ENCODE peak calls at places on chromosome 14, in ten cellular contexts. One of them, this sample, is unnamed. For H3K9me3 and H3K4me1, the result is how much of the 10 kb centered on the place peaks cover.

GRCh38 chr14:103450423-103450822 is 65.2 kb downstream of the MARK3 start:
- DNase-seq in HCT116: no peak
- DNase-seq in hepatocyte: no peak
- DNase-seq in cardiac muscle cell: no peak
- DNase-seq in upper lobe of right lung: no peak
- DNase-seq in Panc1: no peak
- DNase-seq in right cardiac atrium: no peak
- DNase-seq in transverse colon: no peak
- DNase-seq in thoracic aorta: no peak
- DNase-seq in neural progenitor cell: no peak
- DNase-seq in this sample: no peak

GRCh38 chr14:38716871-38717270 is 386.2 kb downstream of the SEC23A start:
- DNase-seq in HCT116: no peak
- DNase-seq in hepatocyte: no peak
- DNase-seq in cardiac muscle cell: no peak
- DNase-seq in upper lobe of right lung: no peak
- DNase-seq in Panc1: no peak
- DNase-seq in right cardiac atrium: no peak
- DNase-seq in transverse colon: no peak
- DNase-seq in thoracic aorta: no peak
- DNase-seq in neural progenitor cell: no peak
- DNase-seq in this sample: no peak

GRCh38 chr14:69429643-69430042 is 31.2 kb downstream of the SLC39A9 start:
- DNase-seq in HCT116: no peak
- DNase-seq in hepatocyte: no peak
- DNase-seq in cardiac muscle cell: no peak
- DNase-seq in upper lobe of right lung: no peak
- DNase-seq in Panc1: no peak
- DNase-seq in right cardiac atrium: no peak
- DNase-seq in transverse colon: no peak
- DNase-seq in thoracic aorta: no peak
- DNase-seq in neural progenitor cell: no peak
- DNase-seq in this sample: no peak

GRCh38 chr14:106087855-106088254 is 561.5 kb downstream of the TMEM121 start:
- DNase-seq in HCT116: no peak
- DNase-seq in hepatocyte: no peak
- DNase-seq in cardiac muscle cell: no peak
- DNase-seq in upper lobe of right lung: no peak
- DNase-seq in Panc1: no peak
- DNase-seq in right cardiac atrium: no peak
- DNase-seq in transverse colon: no peak
- DNase-seq in thoracic aorta: no peak
- DNase-seq in neural progenitor cell: no peak
- DNase-seq in this sample: no peak

GRCh38 chr14:64752909-64753308 is 48.7 kb downstream of the PLEKHG3 start:
- DNase-seq in HCT116: no peak
- DNase-seq in hepatocyte: no peak
- DNase-seq in cardiac muscle cell: no peak
- DNase-seq in upper lobe of right lung: no peak
- DNase-seq in Panc1: no peak
- DNase-seq in right cardiac atrium: no peak
- DNase-seq in transverse colon: no peak
- DNase-seq in thoracic aorta: no peak
- DNase-seq in neural progenitor cell: no peak
- DNase-seq in this sample: no peak

GRCh38 chr14:22773162-22774010 is 6.9 kb downstream of the OXA1L start:
- DNase-seq in HCT116: no peak
- DNase-seq in hepatocyte: no peak
- DNase-seq in cardiac muscle cell: no peak
- DNase-seq in upper lobe of right lung: no peak
- DNase-seq in Panc1: no peak
- DNase-seq in right cardiac atrium: no peak
- DNase-seq in transverse colon: no peak
- DNase-seq in thoracic aorta: no peak
- DNase-seq in neural progenitor cell: no peak
- DNase-seq in this sample: no peak

GRCh38 chr14:95318870-95319311 is 817 bp downstream of the CLMN start:
- DNase-seq in HCT116: no peak
- DNase-seq in hepatocyte: no peak
- DNase-seq in cardiac muscle cell: no peak
- DNase-seq in upper lobe of right lung: no peak
- DNase-seq in Panc1: no peak
- DNase-seq in right cardiac atrium: no peak
- DNase-seq in transverse colon: no peak
- DNase-seq in thoracic aorta: no peak
- DNase-seq in neural progenitor cell: no peak
- DNase-seq in this sample: peak

GRCh38 chr14:22427771-22428228 is 161.2 kb downstream of the DAD1 start:
- DNase-seq in HCT116: no peak
- DNase-seq in hepatocyte: peak
- DNase-seq in cardiac muscle cell: no peak
- DNase-seq in upper lobe of right lung: no peak
- DNase-seq in Panc1: no peak
- DNase-seq in right cardiac atrium: peak
- DNase-seq in transverse colon: no peak
- DNase-seq in thoracic aorta: no peak
- DNase-seq in neural progenitor cell: peak
- DNase-seq in this sample: no peak

GRCh38 chr14:81743605-81744004 is 210.0 kb upstream of the SEL1L start:
- DNase-seq in HCT116: no peak
- DNase-seq in hepatocyte: no peak
- DNase-seq in cardiac muscle cell: no peak
- DNase-seq in upper lobe of right lung: no peak
- DNase-seq in Panc1: no peak
- DNase-seq in right cardiac atrium: no peak
- DNase-seq in transverse colon: no peak
- DNase-seq in thoracic aorta: no peak
- DNase-seq in neural progenitor cell: no peak
- DNase-seq in this sample: no peak

GRCh38 chr14:75247286-75247922 is 31.2 kb upstream of the FOS start:
- DNase-seq in HCT116: no peak
- DNase-seq in hepatocyte: no peak
- DNase-seq in cardiac muscle cell: no peak
- DNase-seq in upper lobe of right lung: no peak
- DNase-seq in Panc1: no peak
- DNase-seq in right cardiac atrium: no peak
- DNase-seq in transverse colon: peak
- DNase-seq in thoracic aorta: no peak
- DNase-seq in neural progenitor cell: no peak
- DNase-seq in this sample: peak

GRCh38 chr14:65927871-65928270 is 515.3 kb downstream of the FUT8 start:
- DNase-seq in HCT116: no peak
- DNase-seq in hepatocyte: peak
- DNase-seq in cardiac muscle cell: no peak
- DNase-seq in upper lobe of right lung: no peak
- DNase-seq in Panc1: no peak
- DNase-seq in right cardiac atrium: no peak
- DNase-seq in transverse colon: peak
- DNase-seq in thoracic aorta: no peak
- DNase-seq in neural progenitor cell: peak
- DNase-seq in this sample: no peak

GRCh38 chr14:74572829-74573360 is 39.1 kb downstream of the LTBP2 start:
- DNase-seq in HCT116: no peak
- DNase-seq in hepatocyte: no peak
- DNase-seq in cardiac muscle cell: no peak
- DNase-seq in upper lobe of right lung: no peak
- DNase-seq in Panc1: no peak
- DNase-seq in right cardiac atrium: no peak
- DNase-seq in transverse colon: no peak
- DNase-seq in thoracic aorta: no peak
- DNase-seq in neural progenitor cell: no peak
- DNase-seq in this sample: no peak

GRCh38 chr14:20143911-20144310 is 5.3 kb downstream of the OR4N5 start:
- DNase-seq in HCT116: no peak
- DNase-seq in hepatocyte: no peak
- DNase-seq in cardiac muscle cell: no peak
- DNase-seq in upper lobe of right lung: no peak
- DNase-seq in Panc1: no peak
- DNase-seq in right cardiac atrium: no peak
- DNase-seq in transverse colon: no peak
- DNase-seq in thoracic aorta: no peak
- DNase-seq in neural progenitor cell: no peak
- DNase-seq in this sample: no peak

GRCh38 chr14:32382704-32383103 is 53.6 kb downstream of the AKAP6 start:
- DNase-seq in HCT116: no peak
- DNase-seq in hepatocyte: no peak
- DNase-seq in cardiac muscle cell: peak
- DNase-seq in upper lobe of right lung: no peak
- DNase-seq in Panc1: no peak
- DNase-seq in right cardiac atrium: no peak
- DNase-seq in transverse colon: no peak
- DNase-seq in thoracic aorta: no peak
- DNase-seq in neural progenitor cell: peak
- DNase-seq in this sample: no peak

GRCh38 chr14:90536092-90536491 is 139.3 kb downstream of the CALM1 start:
- DNase-seq in HCT116: no peak
- DNase-seq in hepatocyte: no peak
- DNase-seq in cardiac muscle cell: no peak
- DNase-seq in upper lobe of right lung: peak
- DNase-seq in Panc1: no peak
- DNase-seq in right cardiac atrium: peak
- DNase-seq in transverse colon: no peak
- DNase-seq in thoracic aorta: no peak
- DNase-seq in neural progenitor cell: no peak
- DNase-seq in this sample: peak

GRCh38 chr14:22838631-22839041 is 2.3 kb downstream of the MMP14 start:
- DNase-seq in HCT116: no peak
- DNase-seq in hepatocyte: peak
- DNase-seq in cardiac muscle cell: no peak
- DNase-seq in upper lobe of right lung: no peak
- DNase-seq in Panc1: no peak
- DNase-seq in right cardiac atrium: no peak
- DNase-seq in transverse colon: peak
- DNase-seq in thoracic aorta: no peak
- DNase-seq in neural progenitor cell: no peak
- DNase-seq in this sample: no peak

GRCh38 chr14:65472189-65472588 is 59.7 kb downstream of the FUT8 start:
- DNase-seq in HCT116: no peak
- DNase-seq in hepatocyte: no peak
- DNase-seq in cardiac muscle cell: peak
- DNase-seq in upper lobe of right lung: no peak
- DNase-seq in Panc1: no peak
- DNase-seq in right cardiac atrium: no peak
- DNase-seq in transverse colon: no peak
- DNase-seq in thoracic aorta: no peak
- DNase-seq in neural progenitor cell: peak
- DNase-seq in this sample: no peak

GRCh38 chr14:29282169-29282568 is 515.6 kb downstream of the FOXG1 start:
- DNase-seq in HCT116: no peak
- DNase-seq in hepatocyte: no peak
- DNase-seq in cardiac muscle cell: no peak
- DNase-seq in upper lobe of right lung: no peak
- DNase-seq in Panc1: no peak
- DNase-seq in right cardiac atrium: no peak
- DNase-seq in transverse colon: no peak
- DNase-seq in thoracic aorta: no peak
- DNase-seq in neural progenitor cell: no peak
- DNase-seq in this sample: no peak

GRCh38 chr14:79584679-79585078 is 626.6 kb downstream of the DIO2 start:
- DNase-seq in HCT116: no peak
- DNase-seq in hepatocyte: peak
- DNase-seq in cardiac muscle cell: peak
- DNase-seq in upper lobe of right lung: no peak
- DNase-seq in Panc1: no peak
- DNase-seq in right cardiac atrium: no peak
- DNase-seq in transverse colon: no peak
- DNase-seq in thoracic aorta: no peak
- DNase-seq in neural progenitor cell: no peak
- DNase-seq in this sample: no peak
- H3K4me3 ChIP-seq in HCT116: no peak
- H3K4me3 ChIP-seq in hepatocyte: no peak
- H3K4me3 ChIP-seq in cardiac muscle cell: no peak
- H3K4me3 ChIP-seq in upper lobe of right lung: no peak
- H3K4me3 ChIP-seq in Panc1: no peak
- H3K4me3 ChIP-seq in right cardiac atrium: no peak
- H3K4me3 ChIP-seq in transverse colon: no peak
- H3K4me3 ChIP-seq in thoracic aorta: no peak
- H3K4me3 ChIP-seq in neural progenitor cell: no peak
- H3K4me3 ChIP-seq in this sample: no peak

GRCh38 chr14:27727371-27727770 is 1039.2 kb upstream of the FOXG1 start:
- DNase-seq in HCT116: no peak
- DNase-seq in hepatocyte: no peak
- DNase-seq in cardiac muscle cell: no peak
- DNase-seq in upper lobe of right lung: no peak
- DNase-seq in Panc1: no peak
- DNase-seq in right cardiac atrium: no peak
- DNase-seq in transverse colon: no peak
- DNase-seq in thoracic aorta: no peak
- DNase-seq in neural progenitor cell: no peak
- DNase-seq in this sample: no peak
- H3K9me3 ChIP-seq in HCT116: under half
- H3K9me3 ChIP-seq in hepatocyte: under half
- H3K9me3 ChIP-seq in cardiac muscle cell: under half
- H3K9me3 ChIP-seq in upper lobe of right lung: under half
- H3K9me3 ChIP-seq in Panc1: under half
- H3K9me3 ChIP-seq in right cardiac atrium: under half
- H3K9me3 ChIP-seq in transverse colon: under half
- H3K9me3 ChIP-seq in thoracic aorta: under half
- H3K9me3 ChIP-seq in neural progenitor cell: under half
- H3K9me3 ChIP-seq in this sample: under half

DNA sequence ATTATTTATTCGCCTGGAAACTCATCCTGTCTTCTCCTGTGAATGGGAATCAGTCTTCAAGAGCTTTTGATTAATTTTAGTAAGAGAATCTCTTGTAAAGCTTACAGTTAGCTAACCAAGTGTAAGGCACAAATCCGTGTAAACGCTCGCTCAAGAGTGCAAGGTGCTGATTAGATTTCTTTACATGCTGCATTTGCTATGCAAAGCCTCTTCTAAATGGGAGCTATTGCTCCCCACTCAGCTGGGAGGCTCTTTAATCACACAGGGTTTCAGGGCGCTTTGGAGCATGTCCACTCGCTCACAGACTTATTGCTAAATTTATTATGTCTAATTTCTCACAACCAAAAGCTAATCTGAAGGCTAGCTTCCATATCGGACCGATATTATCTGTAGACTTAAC is 5.0 kb downstream of the FLRT2 start:
- DNase-seq in HCT116: no peak
- DNase-seq in hepatocyte: peak
- DNase-seq in cardiac muscle cell: no peak
- DNase-seq in upper lobe of right lung: no peak
- DNase-seq in Panc1: no peak
- DNase-seq in right cardiac atrium: no peak
- DNase-seq in transverse colon: no peak
- DNase-seq in thoracic aorta: no peak
- DNase-seq in neural progenitor cell: peak
- DNase-seq in this sample: no peak
- H3K4me1 ChIP-seq in HCT116: under half
- H3K4me1 ChIP-seq in hepatocyte: under half
- H3K4me1 ChIP-seq in cardiac muscle cell: under half
- H3K4me1 ChIP-seq in upper lobe of right lung: under half
- H3K4me1 ChIP-seq in Panc1: under half
- H3K4me1 ChIP-seq in right cardiac atrium: under half
- H3K4me1 ChIP-seq in transverse colon: under half
- H3K4me1 ChIP-seq in thoracic aorta: under half
- H3K4me1 ChIP-seq in neural progenitor cell: under half
- H3K4me1 ChIP-seq in this sample: under half

DNA sequence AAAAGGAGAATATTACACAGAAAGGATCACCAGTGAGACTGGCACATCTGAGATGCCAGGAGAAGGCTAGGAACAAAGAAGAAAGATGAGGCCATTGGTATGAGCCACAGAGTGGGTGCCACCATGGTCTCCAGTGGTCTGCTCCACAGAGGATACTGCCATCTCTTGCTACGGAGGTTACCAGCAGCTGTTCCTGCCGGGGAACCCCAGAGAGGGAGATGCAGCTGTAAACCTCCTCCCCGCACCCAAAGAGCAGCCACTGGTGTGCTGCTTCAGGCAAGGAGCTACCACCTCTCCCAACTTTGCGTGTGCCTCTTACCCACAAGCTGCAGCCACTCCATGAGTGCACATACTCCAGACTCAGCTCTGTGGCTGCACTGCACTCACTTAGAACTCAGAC is 201.5 kb upstream of the RTL1 start:
- DNase-seq in HCT116: no peak
- DNase-seq in hepatocyte: no peak
- DNase-seq in cardiac muscle cell: no peak
- DNase-seq in upper lobe of right lung: peak
- DNase-seq in Panc1: no peak
- DNase-seq in right cardiac atrium: no peak
- DNase-seq in transverse colon: no peak
- DNase-seq in thoracic aorta: no peak
- DNase-seq in neural progenitor cell: no peak
- DNase-seq in this sample: peak
- H3K4me3 ChIP-seq in HCT116: no peak
- H3K4me3 ChIP-seq in hepatocyte: no peak
- H3K4me3 ChIP-seq in cardiac muscle cell: no peak
- H3K4me3 ChIP-seq in upper lobe of right lung: no peak
- H3K4me3 ChIP-seq in Panc1: no peak
- H3K4me3 ChIP-seq in right cardiac atrium: no peak
- H3K4me3 ChIP-seq in transverse colon: no peak
- H3K4me3 ChIP-seq in thoracic aorta: no peak
- H3K4me3 ChIP-seq in neural progenitor cell: no peak
- H3K4me3 ChIP-seq in this sample: no peak

This sample was measured in kidney.